ENCODE peak calls at places on chromosome 9, in six cellular contexts. S is T-helper 1 cell; J is CD4-positive, alpha-beta memory T cell; Y is fibroblast of mammary gland; E is HEK293T; P is cardiac fibroblast. B is an unnamed sample.

GRCh38 chr9:125468646-125469045 is 207.0 kb downstream of the GAPVD1 start:
- DNase-seq in S (no peak), J (no peak), Y (no peak), E (no peak), P (no peak), B (no peak)

GRCh38 chr9:104921067-104921741 is 6.8 kb downstream of the ABCA1 start:
- DNase-seq in S (no peak), J (no peak), Y (no peak), E (no peak), P (no peak), B (no peak)

GRCh38 chr9:72048850-72049249 is 11.6 kb downstream of the C9orf57 start:
- DNase-seq in S (no peak), J (no peak), Y (no peak), E (no peak), P (no peak), B (no peak)

GRCh38 chr9:133609311-133610098 is at the start of gene FAM163B:
- DNase-seq in S (peak; percentile 11), J (peak; percentile 20), Y (peak; percentile 15), E (peak; percentile 74), P (peak; percentile 40), B (no peak)

GRCh38 chr9:92467511-92467910 is 14.8 kb downstream of the ASPN start:
- DNase-seq in S (no peak), J (no peak), Y (no peak), E (no peak), P (peak; percentile 14), B (no peak)

GRCh38 chr9:79962836-79963235 is 391.1 kb downstream of the TLE4 start:
- DNase-seq in S (no peak), J (no peak), Y (no peak), E (no peak), P (no peak), B (no peak)

GRCh38 chr9:125440411-125440810 is 178.8 kb downstream of the GAPVD1 start:
- DNase-seq in S (no peak), J (no peak), Y (no peak), E (no peak), P (no peak), B (peak; percentile 78)

GRCh38 chr9:69122086-69122390 is 52.0 kb upstream of the TJP2 start:
- DNase-seq in S (peak; percentile 22), J (peak; percentile 46), Y (peak; percentile 49), E (peak; percentile 60), P (peak; percentile 65), B (peak; percentile 53)

GRCh38 chr9:4596165-4596922 is 65.8 kb upstream of the PLPP6 start:
- DNase-seq in S (peak; percentile 43), J (peak; percentile 77), Y (peak; percentile 43), E (no peak), P (no peak), B (no peak)

GRCh38 chr9:93464876-93465275 is 11.5 kb upstream of the FAM120AOS start:
- DNase-seq in S (no peak), J (no peak), Y (no peak), E (no peak), P (no peak), B (no peak)

GRCh38 chr9:76562511-76562911 is 103.5 kb downstream of the GCNT1 start:
- DNase-seq in S (no peak), J (no peak), Y (peak; percentile 84), E (no peak), P (peak; percentile 79), B (no peak)

GRCh38 chr9:75010570-75010969 is 17.5 kb downstream of the CARNMT1 start:
- DNase-seq in S (no peak), J (peak; percentile 43), Y (no peak), E (no peak), P (no peak), B (no peak)

GRCh38 chr9:130128782-130129424 is 43.3 kb upstream of the NCS1 start:
- DNase-seq in S (peak; percentile 27), J (peak; percentile 60), Y (peak; percentile 93), E (no peak), P (peak; percentile 91), B (no peak)

GRCh38 chr9:128192601-128193371 is 1.4 kb upstream of the CIZ1 start:
- DNase-seq in S (peak; percentile 23), J (peak; percentile 57), Y (peak; percentile 90), E (peak; percentile 88), P (peak; percentile 88), B (peak; percentile 73)

GRCh38 chr9:125119643-125120286 is 23.6 kb downstream of the SCAI start:
- DNase-seq in S (no peak), J (no peak), Y (peak; percentile 52), E (no peak), P (peak; percentile 31), B (peak; percentile 24)

GRCh38 chr9:110016340-110016739 is 191.6 kb downstream of the C9orf152 start:
- DNase-seq in S (no peak), J (no peak), Y (peak; percentile 86), E (no peak), P (peak; percentile 86), B (no peak)

GRCh38 chr9:126979461-126979860 is 64.9 kb downstream of the RALGPS1 start:
- DNase-seq in S (no peak), J (no peak), Y (no peak), E (no peak), P (no peak), B (no peak)

GRCh38 chr9:130150779-130151381 is 21.3 kb upstream of the NCS1 start:
- DNase-seq in S (no peak), J (no peak), Y (peak; percentile 63), E (no peak), P (peak; percentile 66), B (no peak)

GRCh38 chr9:76027426-76027825 is 137.0 kb downstream of the PCSK5 start:
- DNase-seq in S (no peak), J (peak; percentile 34), Y (no peak), E (no peak), P (no peak), B (no peak)

B was measured in glutamatergic neuron.